ENCODE peak calls at places on chromosomes 1 and 21, in seven cellular contexts. L is sigmoid colon, X is A549, R is H1, S is stomach, G is K562, O is upper lobe of left lung. E is an unnamed sample. For H3K4me1, the result is how much of the 10 kb centered on the place peaks cover.

GRCh38 chr1:119713538-119714456 is 2.1 kb downstream of the PHGDH start:
- DNase-seq in L (no peak), X (no peak), R (no peak), S (no peak), G (no peak), O (no peak), E (no peak)

GRCh38 chr1:17329610-17330009 is 21.6 kb downstream of the PADI4 start:
- DNase-seq in L (no peak), X (no peak), R (no peak), S (no peak), G (no peak), O (no peak), E (no peak)

GRCh38 chr1:46983416-46983815 is 40.1 kb upstream of the CYP4X1 start:
- DNase-seq in L (no peak), X (no peak), R (no peak), S (no peak), G (no peak), O (no peak), E (no peak)

GRCh38 chr1:3932156-3932555 is 32.1 kb upstream of the C1orf174 start:
- DNase-seq in L (no peak), X (no peak), R (no peak), S (no peak), G (no peak), O (no peak), E (no peak)

GRCh38 chr21:44872568-44873355 is 728 bp downstream of the PTTG1IP start:
- DNase-seq in L (peak), X (no peak), R (no peak), S (peak), G (peak), O (peak), E (no peak)

GRCh38 chr1:239354211-239354610 is 32.2 kb upstream of the CHRM3 start:
- DNase-seq in L (no peak), X (no peak), R (no peak), S (no peak), G (no peak), O (no peak), E (no peak)

GRCh38 chr1:10668241-10668761 is 128.1 kb downstream of the CASZ1 start:
- DNase-seq in L (no peak), X (no peak), R (no peak), S (peak), G (no peak), O (peak), E (no peak)

GRCh38 chr1:84245566-84245965 is 55.9 kb upstream of the SAMD13 start:
- DNase-seq in L (no peak), X (no peak), R (no peak), S (no peak), G (no peak), O (no peak), E (no peak)

GRCh38 chr1:78045850-78046778 is at the start of gene GIPC2:
- DNase-seq in L (no peak), X (no peak), R (no peak), S (peak), G (no peak), O (no peak), E (no peak)

GRCh38 chr1:114345930-114346479 is 165.0 kb downstream of the TRIM33 start:
- DNase-seq in L (peak), X (no peak), R (no peak), S (no peak), G (no peak), O (no peak), E (no peak)

GRCh38 chr1:113808450-113809195 is 3.7 kb downstream of the RSBN1 start:
- DNase-seq in L (no peak), X (no peak), R (no peak), S (no peak), G (no peak), O (no peak), E (no peak)

GRCh38 chr1:211536606-211537005 is 42.4 kb downstream of the SLC30A1 start:
- DNase-seq in L (no peak), X (no peak), R (no peak), S (no peak), G (no peak), O (no peak), E (no peak)

GRCh38 chr1:100868364-100868995 is 26.2 kb downstream of the EXTL2 start:
- DNase-seq in L (no peak), X (peak), R (no peak), S (no peak), G (peak), O (no peak), E (no peak)

GRCh38 chr1:119276558-119276957 is 92.0 kb upstream of the HAO2 start:
- DNase-seq in L (no peak), X (peak), R (no peak), S (no peak), G (peak), O (no peak), E (no peak)

GRCh38 chr1:206570529-206570928 is 41.7 kb downstream of the EIF2D start:
- DNase-seq in L (no peak), X (no peak), R (no peak), S (no peak), G (no peak), O (no peak), E (no peak)

GRCh38 chr1:183568176-183569041 is 21.9 kb downstream of the NCF2 start:
- DNase-seq in L (peak), X (no peak), R (no peak), S (no peak), G (no peak), O (peak), E (no peak)

DNA sequence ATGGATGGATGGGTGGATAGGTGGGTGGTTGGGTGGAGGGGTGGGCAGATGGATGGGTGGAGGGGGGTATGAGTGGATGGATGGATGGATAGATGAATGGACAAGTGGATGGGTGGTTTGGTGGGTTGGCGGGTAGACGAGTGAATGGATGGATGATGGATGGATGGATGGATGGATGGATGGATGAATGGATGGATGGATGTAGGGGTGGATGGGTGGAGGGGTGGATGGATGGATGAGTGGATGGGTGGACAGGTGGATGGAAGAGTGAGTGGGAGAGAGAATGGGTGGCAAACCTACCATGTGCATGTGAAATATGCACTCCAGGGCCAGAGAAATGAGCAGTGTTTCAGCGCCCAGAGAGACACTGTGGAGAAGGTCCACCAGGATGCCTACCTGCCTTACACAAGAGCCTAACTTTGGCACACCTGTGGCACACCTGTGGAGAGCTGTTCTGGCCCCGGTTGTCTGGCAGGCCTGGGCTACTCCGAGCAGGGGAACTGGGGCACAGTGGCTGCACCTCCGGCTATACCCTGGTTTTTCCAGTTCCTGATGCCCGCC is 12.8 kb downstream of the EPHA2 start:
- DNase-seq in L (no peak), X (no peak), R (no peak), S (no peak), G (no peak), O (no peak), E (no peak)
- H3K4me1 ChIP-seq in L (half or more), X (half or more), R (under half), S (half or more), G (half or more), O (half or more), E (half or more)

GRCh38 chr1:154961497-154962237 is at the start of gene PYGO2:
- DNase-seq in L (peak), X (peak), R (no peak), S (peak), G (peak), O (peak), E (peak)
- TF ChIP-seq EP300 in L (no peak), X (no peak), R (no peak), S (no peak), G (no peak), O (no peak), E (peak)

DNA sequence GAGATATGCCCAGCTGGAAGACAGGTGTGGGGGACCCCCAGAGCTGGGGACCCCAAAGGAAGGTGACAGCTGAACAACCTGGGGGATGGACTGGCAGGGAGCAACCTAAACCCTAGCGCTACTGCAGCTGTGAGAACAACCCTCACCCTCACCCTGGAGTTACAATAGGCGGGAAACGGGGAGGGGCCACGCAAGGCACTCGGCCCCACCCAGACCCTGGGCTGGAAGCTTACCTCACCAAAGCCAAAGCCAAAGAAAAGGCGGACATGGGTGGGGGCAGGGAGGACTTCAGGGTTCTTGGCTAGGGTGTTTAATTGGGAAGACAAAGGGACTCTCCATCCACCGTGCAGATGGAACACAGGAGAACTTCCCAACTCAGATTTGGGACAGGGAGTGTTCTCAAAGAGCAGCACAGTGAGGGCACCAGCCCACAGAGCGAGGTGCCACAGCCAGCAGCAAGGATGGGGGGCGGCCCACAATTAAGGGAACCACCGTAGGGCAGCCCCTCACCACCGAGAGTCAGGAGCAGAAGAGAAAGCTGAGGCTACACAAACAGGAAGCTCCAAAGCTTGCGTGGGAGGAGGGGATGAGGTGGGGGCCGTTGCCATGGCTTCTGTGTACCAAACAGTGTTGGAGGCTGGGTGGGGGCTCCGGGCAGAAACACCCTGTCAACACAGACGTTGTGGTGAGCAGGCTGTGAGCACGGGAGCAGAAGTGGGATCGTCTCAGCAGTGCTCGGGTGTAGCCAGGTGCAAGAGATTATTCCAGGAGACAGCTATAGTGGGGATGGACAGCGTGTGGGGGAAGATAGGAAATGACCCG is 1.9 kb downstream of the TAGLN2 start:
- DNase-seq in L (peak), X (peak), R (peak), S (peak), G (peak), O (peak), E (peak)
- H3K4me1 ChIP-seq in L (under half), X (half or more), R (under half), S (half or more), G (half or more), O (half or more), E (under half)

GRCh38 chr21:31659286-31660133 is at the start of gene SOD1:
- DNase-seq in L (peak), X (peak), R (peak), S (peak), G (peak), O (peak), E (peak)
- TF ChIP-seq EP300 in L (no peak), X (no peak), R (no peak), S (no peak), G (no peak), O (no peak), E (peak)

GRCh38 chr1:7104053-7104738 is 318.9 kb downstream of the CAMTA1 start:
- DNase-seq in L (no peak), X (no peak), R (no peak), S (no peak), G (no peak), O (no peak), E (no peak)

GRCh38 chr1:7106442-7107108 is 321.3 kb downstream of the CAMTA1 start:
- DNase-seq in L (no peak), X (no peak), R (no peak), S (no peak), G (no peak), O (no peak), E (no peak)

GRCh38 chr1:7107109-7107830 is 322.0 kb downstream of the CAMTA1 start:
- DNase-seq in L (no peak), X (no peak), R (no peak), S (no peak), G (no peak), O (no peak), E (no peak)

GRCh38 chr1:7103322-7104052 is 318.2 kb downstream of the CAMTA1 start:
- DNase-seq in L (no peak), X (peak), R (no peak), S (no peak), G (no peak), O (no peak), E (no peak)

DNA sequence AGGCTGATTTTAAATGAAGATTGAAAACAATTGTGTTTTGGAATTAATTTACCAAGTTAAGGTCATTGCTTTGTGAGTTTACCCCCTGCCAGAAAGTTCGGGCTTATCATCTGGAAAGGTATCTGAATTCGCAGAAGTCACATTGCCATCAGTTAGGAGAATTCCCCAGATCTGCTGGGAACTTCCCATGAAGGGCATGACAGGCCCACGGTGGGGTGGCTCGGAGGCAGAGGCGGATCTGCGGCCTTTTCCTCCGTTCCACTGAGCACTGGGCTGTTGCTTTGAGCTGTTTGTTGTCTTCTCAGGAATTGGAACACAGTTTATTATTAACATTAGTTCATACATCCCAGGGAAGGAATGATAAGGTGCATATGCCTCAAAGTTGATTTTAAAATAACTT is 320.0 kb downstream of the CAMTA1 start:
- DNase-seq in L (no peak), X (no peak), R (no peak), S (no peak), G (no peak), O (no peak), E (no peak)
- H3K4me1 ChIP-seq in L (under half), X (under half), R (under half), S (under half), G (under half), O (under half), E (under half)